ENCODE peak calls at places on chromosomes 6 and 20, in eight cellular contexts. R, D, E, I, X, W, S and O are unnamed samples.

GRCh38 chr6:108260126-108260808 is 573 bp downstream of the SNX3 start:
- DNase-seq in R (peak; percentile 46), D (peak; percentile 61), E (no peak), I (no peak), X (peak; percentile 32), W (peak; percentile 45), S (peak; percentile 54), O (peak; percentile 50)

GRCh38 chr6:156557269-156557885 is 219.8 kb upstream of the ARID1B start:
- DNase-seq in R (peak; percentile 82), D (peak; percentile 9), E (no peak), I (no peak), X (peak; percentile 33), W (peak; percentile 17), S (peak; percentile 47), O (peak; percentile 23)

GRCh38 chr6:9606435-9607134 is 808.3 kb downstream of the TFAP2A start:
- DNase-seq in R (no peak), D (no peak), E (no peak), I (no peak), X (no peak), W (no peak), S (no peak), O (no peak)

GRCh38 chr20:11274137-11274536 is 600.3 kb upstream of the JAG1 start:
- DNase-seq in R (peak; percentile 54), D (peak; percentile 78), E (no peak), I (no peak), X (no peak), W (peak; percentile 89), S (peak; percentile 82), O (peak; percentile 79)

GRCh38 chr6:20024316-20024673 is 187.1 kb downstream of the ID4 start:
- DNase-seq in R (no peak), D (no peak), E (no peak), I (no peak), X (no peak), W (no peak), S (no peak), O (no peak)

GRCh38 chr6:154156135-154156948 is 117.3 kb downstream of the OPRM1 start:
- DNase-seq in R (peak; percentile 58), D (peak; percentile 42), E (no peak), I (no peak), X (no peak), W (peak; percentile 33), S (peak; percentile 66), O (peak; percentile 80)

GRCh38 chr20:45341939-45342862 is 6.0 kb downstream of the SDC4 start:
- DNase-seq in R (peak; percentile 95), D (peak; percentile 90), E (peak; percentile 94), I (no peak), X (peak; percentile 73), W (peak; percentile 72), S (no peak), O (peak; percentile 73)

GRCh38 chr20:17614812-17615644 is 45.2 kb downstream of the DSTN start:
- DNase-seq in R (no peak), D (no peak), E (peak; percentile 79), I (no peak), X (no peak), W (no peak), S (no peak), O (no peak)

GRCh38 chr6:148203281-148203925 is 139.2 kb upstream of the SASH1 start:
- DNase-seq in R (no peak), D (no peak), E (no peak), I (no peak), X (no peak), W (no peak), S (peak; percentile 83), O (peak; percentile 47)

DNA sequence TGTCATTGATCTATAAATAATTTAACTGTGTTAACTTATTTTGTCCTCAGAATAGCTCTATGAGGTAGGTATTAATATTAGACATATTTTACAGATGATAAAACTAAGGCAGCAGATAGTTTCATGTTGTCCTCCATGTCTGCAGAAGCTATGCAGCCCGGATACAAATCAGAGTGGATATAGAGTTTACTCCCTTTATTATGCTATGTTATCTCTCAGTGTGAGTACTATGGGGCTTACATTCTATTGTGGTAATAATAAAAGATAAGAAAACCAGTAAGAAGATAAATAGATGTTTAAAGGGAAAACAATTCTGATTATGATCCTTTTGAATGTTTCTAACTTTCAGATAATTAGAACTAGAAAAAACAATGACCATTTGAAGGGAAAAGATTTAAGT is 979.8 kb upstream of the CITED2 start:
- DNase-seq in R (no peak), D (no peak), E (no peak), I (no peak), X (no peak), W (no peak), S (no peak), O (no peak)
- TF ChIP-seq CTCF in R (no peak), D (no peak), E (no peak), I (no peak), X (no peak), W (no peak), S (no peak), O (no peak)

DNA sequence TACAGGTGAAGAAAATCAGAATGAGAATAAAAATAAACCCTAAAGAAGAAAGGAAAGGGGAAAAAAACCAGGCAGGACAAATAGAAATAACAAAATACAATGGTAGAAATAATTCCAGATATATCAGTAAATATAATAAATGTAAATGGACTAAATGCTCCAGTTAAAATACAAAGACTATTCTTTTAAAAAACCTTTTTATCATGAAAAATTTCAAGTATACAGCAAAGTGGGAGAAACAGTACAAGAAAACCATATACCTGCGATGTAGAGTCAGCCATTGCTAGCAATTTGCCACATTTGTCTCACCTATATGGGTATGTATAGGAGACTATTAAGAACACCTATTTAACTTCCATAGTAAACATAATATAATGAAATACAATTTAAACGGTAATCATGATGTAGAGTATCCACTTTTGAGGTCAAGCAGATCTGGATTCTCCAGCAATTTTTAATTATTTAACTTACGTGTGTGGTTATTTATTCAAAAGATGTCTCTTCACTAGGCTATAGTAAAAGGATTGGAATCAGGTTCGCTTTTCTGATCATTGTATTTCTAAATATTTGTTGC is 914 bp upstream of the VAPB start:
- DNase-seq in R (no peak), D (no peak), E (no peak), I (no peak), X (no peak), W (no peak), S (no peak), O (no peak)
- H3K4me3 ChIP-seq in R (no peak overlapping the region), D (peak overlapping the region; percentile 56), E (peak overlapping the region; percentile 94), I (no peak overlapping the region), X (peak overlapping the region; percentile 89), W (peak overlapping the region; percentile 83), S (no peak overlapping the region), O (no peak overlapping the region)

GRCh38 chr20:15345287-15345686 is 1007.9 kb upstream of the FLRT3 start:
- DNase-seq in R (no peak), D (no peak), E (no peak), I (no peak), X (no peak), W (no peak), S (no peak), O (no peak)
- TF ChIP-seq CTCF in R (no peak), D (no peak), E (no peak), I (no peak), X (no peak), W (no peak), S (no peak), O (no peak)

GRCh38 chr6:106715922-106716321 is 86.5 kb downstream of the QRSL1 start:
- DNase-seq in R (no peak), D (no peak), E (no peak), I (no peak), X (no peak), W (no peak), S (no peak), O (no peak)
- H3K4me3 ChIP-seq in R (no peak overlapping the region), D (no peak overlapping the region), E (no peak overlapping the region), I (no peak overlapping the region), X (no peak overlapping the region), W (no peak overlapping the region), S (no peak overlapping the region), O (no peak overlapping the region)